ENCODE peak calls at places on chromosome 10, in four cellular contexts. K is fibroblast of lung, U is GM23248, F is neuronal stem cell. Y is an unnamed sample.
A peak's percentile ranks its signal among the peaks of the same experiment; 100 is the strongest.

GRCh38 chr10:83212632-83213349 is 926.5 kb upstream of the GHITM start:
- DNase-seq in F (no peak), U (peak; percentile 2), K (no peak), Y (no peak)

GRCh38 chr10:132572545-132572937 is 35.0 kb downstream of the INPP5A start:
- DNase-seq in U (peak; percentile 26), K (peak; percentile 31), F (no peak), Y (no peak)

GRCh38 chr10:45373003-45373782 is 823 bp upstream of the ALOX5 start:
- DNase-seq in F (no peak), U (no peak), K (no peak), Y (peak; percentile 22)

GRCh38 chr10:113042961-113043360 is 92.9 kb downstream of the TCF7L2 start:
- DNase-seq in U (peak; percentile 29), K (no peak), F (no peak), Y (no peak)

GRCh38 chr10:16597656-16598055 is 76.0 kb upstream of the C1QL3 start:
- DNase-seq in F (no peak), K (no peak), U (peak; percentile 12), Y (no peak)

GRCh38 chr10:3623746-3624145 is 161.3 kb downstream of the KLF6 start:
- DNase-seq in U (peak; percentile 62), K (peak; percentile 93), F (no peak), Y (no peak)

GRCh38 chr10:3186365-3186764 is 13.8 kb upstream of the PITRM1 start:
- DNase-seq in F (no peak), U (no peak), K (no peak), Y (no peak)

GRCh38 chr10:30980951-30981616 is 50.6 kb downstream of the ZNF438 start:
- DNase-seq in F (no peak), U (peak; percentile 76), K (peak; percentile 83), Y (no peak)

GRCh38 chr10:11160982-11161554 is 143.4 kb downstream of the CELF2 start:
- DNase-seq in U (no peak), F (no peak), K (no peak), Y (no peak)

GRCh38 chr10:36492590-36493510 is 632.5 kb upstream of the ANKRD30A start:
- DNase-seq in F (no peak), U (peak; percentile 89), K (peak; percentile 63), Y (no peak)

GRCh38 chr10:110865184-110865803 is 6.4 kb upstream of the PDCD4 start:
- DNase-seq in K (peak; percentile 36), F (peak; percentile 18), U (peak; percentile 88), Y (no peak)

GRCh38 chr10:29395409-29395808 is 106.5 kb downstream of the LYZL1 start:
- DNase-seq in F (no peak), K (no peak), U (no peak), Y (no peak)

GRCh38 chr10:100774876-100775275 is 29.5 kb downstream of the PAX2 start:
- DNase-seq in F (no peak), U (no peak), K (no peak), Y (no peak)
- H3K9me3 ChIP-seq in F (no peaks in the 10 kb centered on the region), U (no peaks in the 10 kb centered on the region), K (no peaks in the 10 kb centered on the region), Y (no peaks in the 10 kb centered on the region)

GRCh38 chr10:79347226-79347893 is at the start of gene PPIF:
- DNase-seq in K (peak; percentile 90), F (peak; percentile 87), U (peak; percentile 97), Y (peak; percentile 92)

GRCh38 chr10:79347894-79348639 is 798 bp downstream of the PPIF start:
- DNase-seq in F (no peak), K (peak; percentile 70), U (peak; percentile 83), Y (peak; percentile 63)

GRCh38 chr10:79345241-79346011 is 1.8 kb upstream of the PPIF start:
- DNase-seq in K (no peak), U (no peak), F (no peak), Y (no peak)

GRCh38 chr10:79346012-79346340 is 1.3 kb upstream of the PPIF start:
- DNase-seq in U (no peak), F (no peak), K (no peak), Y (no peak)

DNA sequence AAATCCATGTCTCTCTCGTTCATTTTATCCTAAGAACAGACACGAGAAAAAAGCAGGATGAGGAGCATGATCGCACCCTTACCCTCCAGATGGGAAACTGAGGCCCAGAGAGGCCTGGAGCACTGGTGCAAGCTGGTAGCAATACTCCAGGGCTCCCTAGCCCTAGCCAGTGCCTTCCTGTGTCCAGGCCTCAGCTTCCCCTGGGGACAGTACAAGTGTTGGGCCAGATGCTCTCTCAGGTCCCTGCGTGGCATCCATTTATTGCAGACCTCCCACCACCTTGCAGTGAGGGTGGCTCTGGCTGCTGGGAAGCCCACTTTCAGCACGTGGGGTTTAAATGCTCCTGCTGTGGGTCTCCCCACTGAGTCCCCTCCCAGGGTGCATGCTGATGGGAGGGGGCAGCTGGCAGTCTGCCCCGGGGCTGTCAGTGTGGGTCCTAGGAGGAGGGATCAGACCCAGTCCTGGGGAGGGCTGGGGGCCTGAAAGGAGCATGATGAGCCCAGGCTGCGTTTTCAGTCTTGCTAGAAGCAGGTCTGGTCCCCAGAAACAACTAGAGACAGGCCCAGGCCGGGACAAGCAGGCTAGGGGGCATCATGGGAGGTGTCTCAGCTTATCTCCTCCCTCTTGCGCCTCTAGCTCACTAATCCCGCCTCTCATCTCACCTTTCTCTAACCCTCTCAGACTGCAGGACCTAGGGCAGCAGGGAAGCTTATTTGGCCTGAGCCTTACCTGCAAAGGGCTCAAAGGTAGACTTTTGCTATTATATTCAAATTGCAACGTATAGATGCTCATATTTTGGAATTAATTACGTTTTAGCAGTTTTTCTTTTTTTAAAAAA is 662 bp upstream of the PPIF start:
- DNase-seq in U (no peak), K (no peak), F (no peak), Y (no peak)
- H3K9me3 ChIP-seq in U (no peaks in the 10 kb centered on the region), K (no peaks in the 10 kb centered on the region), F (no peaks in the 10 kb centered on the region), Y (no peaks in the 10 kb centered on the region)

GRCh38 chr10:121002586-121003205 is 151.5 kb downstream of the WDR11 start:
- DNase-seq in K (no peak), F (no peak), U (no peak), Y (no peak)

GRCh38 chr10:121007264-121007663 is 156.1 kb downstream of the WDR11 start:
- DNase-seq in U (no peak), F (no peak), K (no peak), Y (no peak)

GRCh38 chr10:121005948-121006587 is 154.9 kb downstream of the WDR11 start:
- DNase-seq in U (no peak), F (peak; percentile 17), K (no peak), Y (no peak)
- H3K9me3 ChIP-seq in U (no peaks in the 10 kb centered on the region), F (peaks cover 6% of the 10 kb centered on the region), K (no peaks in the 10 kb centered on the region), Y (peaks cover 2% of the 10 kb centered on the region)

DNA sequence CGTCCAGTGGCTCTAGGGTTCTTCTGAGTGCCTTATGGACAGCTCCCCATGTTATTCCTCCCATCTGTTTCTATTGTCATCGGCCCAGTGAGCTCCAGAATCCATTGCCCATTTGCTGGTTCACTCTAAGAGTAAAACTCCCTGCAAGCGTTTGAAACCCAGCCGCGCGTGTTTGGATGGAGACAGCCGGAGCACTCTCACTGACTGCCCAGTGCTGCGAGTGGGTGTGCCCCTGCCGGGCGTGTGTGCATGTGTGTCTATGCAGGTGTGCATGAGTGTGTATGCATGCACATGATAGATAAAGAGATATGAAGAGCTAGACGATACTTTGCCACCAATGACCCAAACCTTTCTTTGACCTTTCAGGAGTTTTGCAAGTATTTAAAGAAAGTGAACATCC is 347.2 kb upstream of the MKI67 start:
- DNase-seq in U (no peak), K (no peak), F (no peak), Y (no peak)
- H3K9me3 ChIP-seq in U (no peaks in the 10 kb centered on the region), K (peaks cover 2% of the 10 kb centered on the region), F (peaks cover 4% of the 10 kb centered on the region), Y (no peaks in the 10 kb centered on the region)

GRCh38 chr10:37732685-37733084 is 124.7 kb downstream of the ZNF248 start:
- DNase-seq in K (no peak), U (peak; percentile 67), F (no peak), Y (no peak)
- H3K9me3 ChIP-seq in K (no peaks in the 10 kb centered on the region), U (no peaks in the 10 kb centered on the region), F (peaks cover 26% of the 10 kb centered on the region), Y (no peaks in the 10 kb centered on the region)

GRCh38 chr10:77689339-77689738 is 51.7 kb upstream of the KCNMA1 start:
- DNase-seq in K (no peak), U (no peak), F (no peak), Y (no peak)
- H3K9me3 ChIP-seq in K (no peaks in the 10 kb centered on the region), U (no peaks in the 10 kb centered on the region), F (no peaks in the 10 kb centered on the region), Y (no peaks in the 10 kb centered on the region)

DNA sequence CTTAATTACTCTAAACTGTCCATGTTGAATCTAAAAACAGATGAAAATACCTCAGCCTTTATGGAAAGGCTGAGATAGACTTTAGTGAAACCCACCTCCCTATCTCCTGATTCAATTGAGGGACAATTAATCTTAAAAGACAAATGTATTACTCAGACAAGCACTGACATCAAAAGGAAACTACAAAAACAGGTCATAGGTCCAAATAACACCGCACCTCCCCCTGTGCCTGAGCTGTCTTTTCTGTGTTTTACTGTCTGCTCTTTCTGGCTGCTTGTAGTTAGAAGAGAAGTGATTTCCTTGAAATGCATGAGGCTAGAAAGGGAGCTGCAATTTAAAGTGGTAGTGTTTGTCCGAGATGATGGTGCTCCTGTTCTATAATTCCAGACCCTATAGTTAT is 16.1 kb downstream of the AKR1C8 start:
- DNase-seq in F (no peak), U (no peak), K (no peak), Y (no peak)
- H3K9me3 ChIP-seq in F (peaks cover 9% of the 10 kb centered on the region), U (no peaks in the 10 kb centered on the region), K (no peaks in the 10 kb centered on the region), Y (no peaks in the 10 kb centered on the region)

Y was measured in T-helper 17 cell.